ENCODE peak calls at places on chromosomes 2 and 18, in eight cellular contexts. E is neural crest cell; P is activated naive CD4-positive, alpha-beta T cell treated with Interleukin-2 at 50 U/mL for 16 hours; O is stimulated activated naive CD4-positive, alpha-beta T cell treated with Interleukin-2 at 50 U/mL for 16 hours; K is NCI-H2081; F is T-cell; S is PC-3; W is astrocyte of the hippocampus. R is an unnamed sample.

GRCh38 chr2:236661064-236661761 is 91.6 kb downstream of the ACKR3 start:
- DNase-seq in E (no peak), P (no peak), O (no peak), K (no peak), F (no peak), S (peak), W (peak), R (no peak)

GRCh38 chr2:171172980-171173542 is 12.4 kb upstream of the TLK1 start:
- DNase-seq in E (no peak), P (no peak), O (no peak), K (no peak), F (no peak), S (no peak), W (no peak), R (no peak)

GRCh38 chr2:42133771-42134195 is 35.4 kb upstream of the EML4 start:
- DNase-seq in E (no peak), P (no peak), O (no peak), K (no peak), F (no peak), S (no peak), W (peak), R (no peak)

GRCh38 chr18:45374878-45375630 is 240.2 kb upstream of the SLC14A2 start:
- DNase-seq in E (no peak), P (no peak), O (no peak), K (no peak), F (no peak), S (peak), W (no peak), R (no peak)

GRCh38 chr2:63192169-63192888 is 141.7 kb downstream of the OTX1 start:
- DNase-seq in E (no peak), P (no peak), O (no peak), K (no peak), F (no peak), S (no peak), W (no peak), R (no peak)

GRCh38 chr2:134462791-134463725 is 209.2 kb downstream of the MGAT5 start:
- DNase-seq in E (no peak), P (no peak), O (no peak), K (no peak), F (no peak), S (no peak), W (no peak), R (no peak)

GRCh38 chr18:62741118-62741566 is 25.8 kb downstream of the PHLPP1 start:
- DNase-seq in E (no peak), P (no peak), O (no peak), K (no peak), F (no peak), S (peak), W (peak), R (no peak)

GRCh38 chr2:173990970-173991819 is 26.0 kb upstream of the SP3 start:
- DNase-seq in E (no peak), P (no peak), O (no peak), K (peak), F (no peak), S (peak), W (peak), R (no peak)

GRCh38 chr2:17387591-17387990 is 130.6 kb downstream of the RAD51AP2 start:
- DNase-seq in E (no peak), P (no peak), O (no peak), K (no peak), F (no peak), S (no peak), W (peak), R (no peak)

GRCh38 chr2:3634631-3635091 is 23.3 kb upstream of the ALLC start:
- DNase-seq in E (no peak), P (no peak), O (no peak), K (no peak), F (no peak), S (no peak), W (no peak), R (no peak)

GRCh38 chr2:108944601-108945241 is 44.3 kb downstream of the EDAR start:
- DNase-seq in E (no peak), P (no peak), O (no peak), K (no peak), F (no peak), S (no peak), W (no peak), R (no peak)